ENCODE peak calls at places on chromosome 7, in eight cellular contexts. C is H1, K is breast epithelium, I is prostate gland, W is endothelial cell of umbilical vein, B is sigmoid colon, M is transverse colon, Z is GM12891. G is an unnamed sample.

GRCh38 chr7:4479367-4480039 is 202.6 kb upstream of the FOXK1 start:
- DNase-seq in B (no peak), K (no peak), M (peak; percentile 12), I (no peak), W (peak; percentile 41), C (peak; percentile 51), Z (peak; percentile 36), G (no peak)

GRCh38 chr7:84025332-84025927 is 169.2 kb downstream of the SEMA3A start:
- DNase-seq in Z (no peak), M (no peak), I (no peak), W (peak; percentile 95), C (no peak), K (no peak), B (peak; percentile 63), G (no peak)

GRCh38 chr7:22801907-22802306 is 20.7 kb downstream of the TOMM7 start:
- DNase-seq in C (no peak), B (no peak), Z (no peak), W (no peak), I (no peak), K (no peak), M (no peak), G (no peak)

GRCh38 chr7:40429821-40430220 is 295.0 kb downstream of the SUGCT start:
- DNase-seq in B (no peak), W (no peak), Z (no peak), M (no peak), C (no peak), K (no peak), I (no peak), G (no peak)

GRCh38 chr7:156993925-156994235 is 16.6 kb downstream of the MNX1 start:
- DNase-seq in Z (no peak), M (no peak), K (no peak), C (peak; percentile 42), W (no peak), I (no peak), B (no peak), G (no peak)

GRCh38 chr7:107564553-107565298 is 955 bp downstream of the DUS4L start:
- DNase-seq in I (no peak), B (no peak), K (no peak), Z (no peak), C (no peak), M (no peak), W (peak; percentile 82), G (no peak)

GRCh38 chr7:140041626-140042385 is 20.9 kb downstream of the PARP12 start:
- DNase-seq in M (no peak), B (no peak), Z (no peak), W (peak; percentile 91), C (no peak), I (no peak), K (no peak), G (no peak)

GRCh38 chr7:74334026-74334425 is 44.8 kb downstream of the CLIP2 start:
- DNase-seq in B (no peak), M (no peak), Z (no peak), W (no peak), C (no peak), K (no peak), I (no peak), G (no peak)

GRCh38 chr7:22001345-22002004 is 55.8 kb upstream of the CDCA7L start:
- DNase-seq in C (no peak), I (peak; percentile 26), K (no peak), M (no peak), W (peak; percentile 86), Z (peak; percentile 35), B (no peak), G (no peak)

GRCh38 chr7:2804227-2804763 is 39.8 kb downstream of the GNA12 start:
- DNase-seq in I (peak; percentile 26), Z (no peak), W (no peak), M (peak; percentile 54), B (no peak), C (peak; percentile 33), K (no peak), G (no peak)

GRCh38 chr7:44067064-44067951 is 1.9 kb upstream of the PGAM2 start:
- DNase-seq in M (peak; percentile 6), I (no peak), C (no peak), B (peak; percentile 64), W (no peak), Z (no peak), K (peak; percentile 28), G (no peak)
- TF ChIP-seq POLR2AphosphoS5 in M (peak; percentile 5), I (no peak), C (no peak), B (no peak), W (no peak), Z (no peak), K (no peak), G (no peak)

GRCh38 chr7:142795339-142795863 is 24.6 kb downstream of the PRSS2 start:
- DNase-seq in Z (no peak), C (peak; percentile 65), K (no peak), B (no peak), I (no peak), W (no peak), M (peak; percentile 27), G (no peak)
- TF ChIP-seq POLR2A in Z (no peak), C (no peak), K (no peak), B (no peak), I (no peak), W (no peak), M (peak; percentile 47), G (no peak)

GRCh38 chr7:32872421-32872820 is 19.1 kb downstream of the KBTBD2 start:
- DNase-seq in M (no peak), I (no peak), W (no peak), Z (no peak), K (no peak), B (no peak), C (no peak), G (no peak)

GRCh38 chr7:32870298-32870697 is 21.3 kb downstream of the KBTBD2 start:
- DNase-seq in K (no peak), M (no peak), C (no peak), I (no peak), Z (no peak), B (no peak), W (no peak), G (no peak)

GRCh38 chr7:32871624-32872371 is 19.8 kb downstream of the KBTBD2 start:
- DNase-seq in B (no peak), I (no peak), Z (no peak), M (no peak), W (no peak), C (no peak), K (no peak), G (no peak)

GRCh38 chr7:32868116-32868515 is 23.4 kb downstream of the KBTBD2 start:
- DNase-seq in C (no peak), B (no peak), I (no peak), W (no peak), Z (no peak), M (no peak), K (no peak), G (no peak)

DNA sequence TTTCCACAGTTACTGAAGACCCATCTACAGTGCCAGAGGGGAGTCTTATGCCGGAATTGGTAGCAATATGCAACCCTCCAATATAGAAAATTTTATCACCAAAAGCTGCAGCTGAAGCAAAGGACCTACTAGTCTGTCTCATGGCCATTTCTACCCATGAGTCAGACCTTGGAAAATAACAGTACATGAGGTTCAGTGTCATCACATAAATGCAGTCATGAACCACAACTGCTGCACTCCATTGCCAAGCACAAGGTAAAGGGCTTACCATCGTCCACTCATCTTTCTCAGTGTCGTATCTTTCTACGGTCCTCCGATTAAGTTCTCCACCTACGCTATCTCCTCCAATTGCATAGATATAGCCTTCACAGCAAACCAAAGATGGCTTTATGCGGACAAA is 21.8 kb downstream of the KBTBD2 start:
- DNase-seq in K (no peak), C (no peak), Z (no peak), B (no peak), W (no peak), M (no peak), I (no peak), G (no peak)
- TF ChIP-seq POLR2AphosphoS5 in K (no peak), C (no peak), Z (no peak), B (no peak), W (no peak), M (no peak), I (no peak), G (no peak)

GRCh38 chr7:143384741-143385631 is 3.8 kb downstream of the ZYX start:
- DNase-seq in K (no peak), M (no peak), C (no peak), B (peak; percentile 65), Z (no peak), I (no peak), W (no peak), G (peak; percentile 60)

GRCh38 chr7:143388051-143388450 is 6.9 kb downstream of the ZYX start:
- DNase-seq in Z (no peak), B (peak; percentile 63), W (no peak), M (no peak), I (no peak), K (no peak), C (no peak), G (no peak)

GRCh38 chr7:143387156-143387975 is 6.2 kb downstream of the ZYX start:
- DNase-seq in K (no peak), C (peak; percentile 62), B (peak; percentile 68), I (no peak), M (no peak), W (no peak), Z (no peak), G (no peak)

GRCh38 chr7:143384148-143384547 is 3.0 kb downstream of the ZYX start:
- DNase-seq in K (no peak), C (no peak), I (no peak), W (no peak), Z (no peak), M (no peak), B (peak; percentile 74), G (no peak)

DNA sequence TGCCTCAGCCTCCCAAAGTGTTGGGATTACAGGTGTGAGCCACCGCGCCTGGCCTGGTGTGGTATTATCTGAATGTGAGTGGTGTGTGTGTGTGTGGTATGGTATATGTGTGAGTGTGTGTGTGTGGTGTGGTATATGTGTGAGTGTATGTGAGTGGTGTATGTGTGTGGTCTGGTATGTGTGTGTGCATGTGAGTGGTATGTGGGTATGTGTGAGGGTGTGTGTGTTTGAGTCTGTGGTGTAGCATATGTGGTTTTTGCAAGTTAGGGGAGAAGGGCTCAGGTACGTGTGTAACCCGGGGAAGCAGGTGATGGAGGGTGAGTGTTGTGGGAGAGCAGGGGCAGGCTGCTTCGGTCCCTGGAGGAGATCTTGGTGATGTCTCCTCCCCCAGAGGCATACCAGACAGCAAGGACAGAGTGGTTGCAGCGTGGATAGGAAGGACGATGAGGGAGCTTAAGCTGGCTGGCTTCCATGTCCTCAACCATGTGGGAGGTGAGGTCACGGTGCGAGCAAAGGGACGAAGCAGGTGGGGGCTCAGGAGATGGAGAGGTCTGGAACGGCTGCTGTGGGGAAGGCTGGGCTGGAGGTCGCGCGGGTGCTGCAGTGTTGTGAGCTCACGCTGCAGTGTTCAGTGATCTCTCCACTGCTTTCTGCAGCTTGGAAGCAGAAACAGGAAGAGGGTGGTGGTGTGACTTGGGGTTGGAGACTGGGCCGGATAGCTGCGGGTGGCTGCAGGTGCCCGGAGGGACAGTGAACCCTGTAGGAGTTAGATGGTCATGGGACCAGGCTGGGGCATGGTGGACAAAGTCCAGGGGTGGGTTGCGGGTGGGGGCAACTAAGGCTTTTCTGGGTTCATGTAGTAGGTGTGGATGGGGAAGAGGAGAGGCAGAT is 5.0 kb downstream of the ZYX start:
- DNase-seq in I (no peak), K (no peak), Z (no peak), M (no peak), C (no peak), B (peak; percentile 77), W (peak; percentile 49), G (peak; percentile 69)
- TF ChIP-seq POLR2A in I (no peak), K (no peak), Z (no peak), M (no peak), C (no peak), B (no peak), W (no peak), G (no peak)

G was measured in upper lobe of left lung.